ENCODE peak calls at places on chromosome 2, in nine cellular contexts. N, W, Y, L, X, G, T, A and Z are unnamed samples.

GRCh38 chr2:20877944-20878343 is 55.0 kb upstream of the LDAH start:
- DNase-seq in N (peak; percentile 11), W (no peak), Y (no peak), L (no peak), X (no peak), G (no peak), T (no peak), A (no peak), Z (no peak)

GRCh38 chr2:120910069-120910468 is 174.4 kb downstream of the GLI2 start:
- DNase-seq in N (no peak), W (no peak), Y (no peak), L (no peak), X (no peak), G (no peak), T (no peak), A (no peak), Z (no peak)

GRCh38 chr2:66661253-66662173 is 226.6 kb downstream of the MEIS1 start:
- DNase-seq in N (no peak), W (no peak), Y (no peak), L (no peak), X (no peak), G (no peak), T (no peak), A (no peak), Z (no peak)

GRCh38 chr2:19426941-19427340 is 68.5 kb upstream of the OSR1 start:
- DNase-seq in N (no peak), W (no peak), Y (no peak), L (no peak), X (no peak), G (no peak), T (no peak), A (no peak), Z (no peak)

GRCh38 chr2:220296174-220296573 is 668.7 kb downstream of the SLC4A3 start:
- DNase-seq in N (no peak), W (no peak), Y (no peak), L (no peak), X (no peak), G (no peak), T (peak; percentile 21), A (no peak), Z (no peak)

GRCh38 chr2:24586955-24587354 is 95.9 kb downstream of the NCOA1 start:
- DNase-seq in N (no peak), W (no peak), Y (no peak), L (no peak), X (no peak), G (no peak), T (no peak), A (no peak), Z (no peak)

GRCh38 chr2:197852127-197852526 is 47.7 kb downstream of the PLCL1 start:
- DNase-seq in N (no peak), W (no peak), Y (no peak), L (no peak), X (no peak), G (no peak), T (no peak), A (no peak), Z (no peak)

GRCh38 chr2:63811063-63811462 is 30.6 kb upstream of the UGP2 start:
- DNase-seq in N (no peak), W (no peak), Y (no peak), L (no peak), X (no peak), G (no peak), T (no peak), A (no peak), Z (no peak)

GRCh38 chr2:120893874-120894584 is 158.4 kb downstream of the GLI2 start:
- DNase-seq in N (no peak), W (peak; percentile 23), Y (no peak), L (no peak), X (no peak), G (peak; percentile 82), T (peak; percentile 94), A (no peak), Z (no peak)

GRCh38 chr2:128613876-128614275 is 295.2 kb upstream of the HS6ST1 start:
- DNase-seq in N (no peak), W (no peak), Y (no peak), L (no peak), X (no peak), G (no peak), T (no peak), A (no peak), Z (no peak)

GRCh38 chr2:170812716-170813585 is 3.7 kb upstream of the GAD1 start:
- DNase-seq in N (peak; percentile 56), W (peak; percentile 63), Y (peak; percentile 77), L (peak; percentile 73), X (peak; percentile 60), G (peak; percentile 75), T (peak; percentile 94), A (peak; percentile 96), Z (no peak)

GRCh38 chr2:68774569-68775271 is 40.1 kb downstream of the ARHGAP25 start:
- DNase-seq in N (no peak), W (peak; percentile 43), Y (no peak), L (peak; percentile 81), X (no peak), G (no peak), T (no peak), A (peak; percentile 21), Z (no peak)

DNA sequence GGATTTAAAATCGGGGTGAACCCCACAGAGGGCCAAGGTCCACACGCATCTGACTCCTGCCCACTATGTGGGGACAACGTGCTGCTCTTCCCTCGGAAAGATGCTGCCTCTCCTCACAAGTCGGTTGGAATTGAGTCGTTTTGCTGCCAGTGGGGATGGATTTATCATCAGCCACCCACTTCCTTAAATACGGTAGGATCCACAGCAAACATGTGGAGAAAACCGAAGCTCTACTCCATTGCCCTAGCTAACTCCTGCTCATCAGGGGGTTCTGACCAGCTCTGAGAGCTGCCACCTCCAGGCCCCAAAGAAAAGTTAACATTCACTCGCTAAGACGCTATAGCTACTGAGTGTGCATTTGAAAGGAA is 80.9 kb downstream of the CHRNA1 start:
- DNase-seq in N (peak; percentile 50), W (no peak), Y (no peak), L (no peak), X (no peak), G (peak; percentile 63), T (peak; percentile 52), A (peak; percentile 60), Z (no peak)
- TF ChIP-seq CTCF in N (no peak), W (no peak), Y (peak; percentile 27), L (no peak), X (no peak), G (peak; percentile 35), T (peak; percentile 6), A (peak; percentile 26), Z (no peak)

GRCh38 chr2:37645836-37646235 is 25.6 kb downstream of the CDC42EP3 start:
- DNase-seq in N (no peak), W (no peak), Y (no peak), L (no peak), X (no peak), G (no peak), T (no peak), A (no peak), Z (no peak)

GRCh38 chr2:37647941-37648315 is 23.5 kb downstream of the CDC42EP3 start:
- DNase-seq in N (no peak), W (no peak), Y (no peak), L (no peak), X (no peak), G (no peak), T (no peak), A (no peak), Z (no peak)

GRCh38 chr2:37649518-37649917 is 21.9 kb downstream of the CDC42EP3 start:
- DNase-seq in N (no peak), W (no peak), Y (no peak), L (no peak), X (no peak), G (no peak), T (no peak), A (no peak), Z (no peak)

GRCh38 chr2:37650548-37651101 is 20.8 kb downstream of the CDC42EP3 start:
- DNase-seq in N (no peak), W (no peak), Y (no peak), L (no peak), X (no peak), G (no peak), T (no peak), A (no peak), Z (no peak)

GRCh38 chr2:37648316-37649011 is 23.0 kb downstream of the CDC42EP3 start:
- DNase-seq in N (no peak), W (peak; percentile 26), Y (no peak), L (no peak), X (no peak), G (no peak), T (no peak), A (no peak), Z (no peak)
- TF ChIP-seq CTCF in N (no peak), W (no peak), Y (no peak), L (no peak), X (no peak), G (no peak), T (no peak), A (no peak), Z (no peak)

GRCh38 chr2:155866477-155866876 is 466.0 kb downstream of the NR4A2 start:
- DNase-seq in N (no peak), W (no peak), Y (no peak), L (no peak), X (no peak), G (no peak), T (peak; percentile 77), A (no peak), Z (no peak)

GRCh38 chr2:155871940-155872339 is 460.6 kb downstream of the NR4A2 start:
- DNase-seq in N (no peak), W (no peak), Y (no peak), L (no peak), X (no peak), G (no peak), T (no peak), A (no peak), Z (no peak)

GRCh38 chr2:155867564-155867963 is 465.0 kb downstream of the NR4A2 start:
- DNase-seq in N (no peak), W (no peak), Y (no peak), L (no peak), X (no peak), G (no peak), T (no peak), A (no peak), Z (no peak)

DNA sequence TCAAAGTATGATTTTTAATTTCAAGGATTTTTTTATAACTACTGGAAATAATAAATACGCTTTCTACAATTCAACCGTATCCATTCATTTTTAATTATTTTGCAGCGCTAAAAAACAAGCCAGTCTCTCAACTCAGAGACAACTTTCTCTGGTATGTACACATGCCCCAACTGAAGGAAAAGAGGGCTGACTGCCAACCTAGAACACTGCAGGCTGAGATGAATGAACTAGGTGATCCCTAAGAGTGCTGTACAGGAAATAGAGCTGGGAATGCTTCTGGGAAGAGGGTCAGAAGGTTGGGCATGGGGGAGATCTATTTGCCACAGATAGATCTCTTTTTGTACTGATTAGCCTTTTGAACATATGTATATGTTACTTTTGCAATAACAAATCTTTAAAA is 460.1 kb downstream of the NR4A2 start:
- DNase-seq in N (no peak), W (no peak), Y (no peak), L (no peak), X (no peak), G (no peak), T (no peak), A (no peak), Z (no peak)
- TF ChIP-seq CTCF in N (no peak), W (no peak), Y (no peak), L (no peak), X (no peak), G (no peak), T (no peak), A (no peak), Z (no peak)

DNA sequence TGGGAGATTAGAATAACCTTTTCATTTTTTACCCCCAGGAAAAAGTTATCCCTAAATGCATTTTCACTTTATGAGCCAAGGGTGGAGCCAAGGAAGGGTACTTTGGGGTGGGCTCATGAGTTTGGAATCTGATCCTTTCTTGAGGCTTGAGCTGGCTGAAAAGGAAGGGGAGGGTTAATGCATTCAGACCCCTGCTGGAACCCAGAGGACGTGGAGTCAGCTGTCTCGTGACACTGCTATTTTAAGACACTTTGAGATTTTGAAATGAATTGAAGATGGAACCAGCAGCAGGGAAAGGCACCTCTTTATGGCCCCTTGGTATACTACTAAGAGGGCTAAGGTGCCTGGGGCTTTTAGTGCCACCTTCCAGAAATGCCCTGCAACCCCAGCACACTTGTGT is 90.4 kb downstream of the MARCHF4 start:
- DNase-seq in N (no peak), W (no peak), Y (no peak), L (no peak), X (no peak), G (no peak), T (peak; percentile 39), A (no peak), Z (no peak)
- TF ChIP-seq CTCF in N (no peak), W (no peak), Y (no peak), L (no peak), X (no peak), G (no peak), T (no peak), A (no peak), Z (no peak)